ENCODE peak calls at places on chromosome 15, in six cellular contexts. One of them, this sample, is unnamed.

GRCh38 chr15:84749111-84749991 is 959 bp downstream of the ZNF592 start:
- DNase-seq in RWPE1: peak
- DNase-seq in astrocyte: peak
- DNase-seq in A549: peak
- DNase-seq in right atrium auricular region: no peak
- DNase-seq in endodermal cell: peak
- DNase-seq in this sample: no peak

GRCh38 chr15:72037321-72037720 is 80.6 kb downstream of the MYO9A start:
- DNase-seq in RWPE1: no peak
- DNase-seq in astrocyte: peak
- DNase-seq in A549: no peak
- DNase-seq in right atrium auricular region: no peak
- DNase-seq in endodermal cell: no peak
- DNase-seq in this sample: peak

GRCh38 chr15:70518201-70519003 is 245.0 kb downstream of the UACA start:
- DNase-seq in RWPE1: no peak
- DNase-seq in astrocyte: no peak
- DNase-seq in A549: no peak
- DNase-seq in right atrium auricular region: no peak
- DNase-seq in endodermal cell: no peak
- DNase-seq in this sample: no peak

GRCh38 chr15:43932907-43933306 is 106.1 kb downstream of the WDR76 start:
- DNase-seq in RWPE1: no peak
- DNase-seq in astrocyte: no peak
- DNase-seq in A549: no peak
- DNase-seq in right atrium auricular region: no peak
- DNase-seq in endodermal cell: no peak
- DNase-seq in this sample: no peak

GRCh38 chr15:86076468-86076867 is 3.2 kb upstream of the AGBL1 start:
- DNase-seq in RWPE1: no peak
- DNase-seq in astrocyte: no peak
- DNase-seq in A549: no peak
- DNase-seq in right atrium auricular region: no peak
- DNase-seq in endodermal cell: no peak
- DNase-seq in this sample: no peak

GRCh38 chr15:63052961-63053698 is 10.6 kb downstream of the TPM1 start:
- DNase-seq in RWPE1: no peak
- DNase-seq in astrocyte: no peak
- DNase-seq in A549: peak
- DNase-seq in right atrium auricular region: peak
- DNase-seq in endodermal cell: peak
- DNase-seq in this sample: no peak

GRCh38 chr15:86002444-86002843 is 77.2 kb upstream of the AGBL1 start:
- DNase-seq in RWPE1: no peak
- DNase-seq in astrocyte: peak
- DNase-seq in A549: no peak
- DNase-seq in right atrium auricular region: no peak
- DNase-seq in endodermal cell: no peak
- DNase-seq in this sample: no peak

GRCh38 chr15:73792429-73792828 is 39.3 kb upstream of the INSYN1 start:
- DNase-seq in RWPE1: no peak
- DNase-seq in astrocyte: no peak
- DNase-seq in A549: no peak
- DNase-seq in right atrium auricular region: no peak
- DNase-seq in endodermal cell: no peak
- DNase-seq in this sample: no peak

GRCh38 chr15:75067123-75067854 is 43.9 kb downstream of the PPCDC start:
- DNase-seq in RWPE1: peak
- DNase-seq in astrocyte: peak
- DNase-seq in A549: no peak
- DNase-seq in right atrium auricular region: no peak
- DNase-seq in endodermal cell: no peak
- DNase-seq in this sample: no peak

GRCh38 chr15:77025941-77026411 is 31.1 kb downstream of the PSTPIP1 start:
- DNase-seq in RWPE1: no peak
- DNase-seq in astrocyte: no peak
- DNase-seq in A549: no peak
- DNase-seq in right atrium auricular region: no peak
- DNase-seq in endodermal cell: peak
- DNase-seq in this sample: no peak

GRCh38 chr15:63909819-63910437 is 76.2 kb upstream of the HERC1 start:
- DNase-seq in RWPE1: no peak
- DNase-seq in astrocyte: peak
- DNase-seq in A549: no peak
- DNase-seq in right atrium auricular region: no peak
- DNase-seq in endodermal cell: no peak
- DNase-seq in this sample: no peak

GRCh38 chr15:63971904-63972303 is 74.4 kb downstream of the DAPK2 start:
- DNase-seq in RWPE1: no peak
- DNase-seq in astrocyte: no peak
- DNase-seq in A549: no peak
- DNase-seq in right atrium auricular region: no peak
- DNase-seq in endodermal cell: no peak
- DNase-seq in this sample: no peak

GRCh38 chr15:48191574-48192225 is at the start of gene CTXN2:
- DNase-seq in RWPE1: no peak
- DNase-seq in astrocyte: peak
- DNase-seq in A549: no peak
- DNase-seq in right atrium auricular region: no peak
- DNase-seq in endodermal cell: peak
- DNase-seq in this sample: no peak

GRCh38 chr15:94383706-94384105 is 152.3 kb downstream of the MCTP2 start:
- DNase-seq in RWPE1: peak
- DNase-seq in astrocyte: no peak
- DNase-seq in A549: no peak
- DNase-seq in right atrium auricular region: no peak
- DNase-seq in endodermal cell: no peak
- DNase-seq in this sample: no peak

GRCh38 chr15:42808921-42809320 is 72.0 kb upstream of the CDAN1 start:
- DNase-seq in RWPE1: no peak
- DNase-seq in astrocyte: no peak
- DNase-seq in A549: no peak
- DNase-seq in right atrium auricular region: no peak
- DNase-seq in endodermal cell: no peak
- DNase-seq in this sample: no peak

GRCh38 chr15:81792646-81793045 is 253.2 kb downstream of the MEX3B start:
- DNase-seq in RWPE1: no peak
- DNase-seq in astrocyte: no peak
- DNase-seq in A549: no peak
- DNase-seq in right atrium auricular region: no peak
- DNase-seq in endodermal cell: peak
- DNase-seq in this sample: no peak

GRCh38 chr15:52042051-52042851 is 23.2 kb downstream of the MAPK6 start:
- DNase-seq in RWPE1: no peak
- DNase-seq in astrocyte: no peak
- DNase-seq in A549: no peak
- DNase-seq in right atrium auricular region: no peak
- DNase-seq in endodermal cell: no peak
- DNase-seq in this sample: no peak

GRCh38 chr15:41903782-41904181 is 9.9 kb upstream of the SPTBN5 start:
- DNase-seq in RWPE1: no peak
- DNase-seq in astrocyte: no peak
- DNase-seq in A549: no peak
- DNase-seq in right atrium auricular region: no peak
- DNase-seq in endodermal cell: no peak
- DNase-seq in this sample: no peak

GRCh38 chr15:89197503-89197971 is 23.8 kb downstream of the RLBP1 start:
- DNase-seq in RWPE1: peak
- DNase-seq in astrocyte: no peak
- DNase-seq in A549: no peak
- DNase-seq in right atrium auricular region: no peak
- DNase-seq in endodermal cell: peak
- DNase-seq in this sample: peak

GRCh38 chr15:100958326-100959065 is 39.3 kb downstream of the LRRK1 start:
- DNase-seq in RWPE1: peak
- DNase-seq in astrocyte: peak
- DNase-seq in A549: peak
- DNase-seq in right atrium auricular region: no peak
- DNase-seq in endodermal cell: no peak
- DNase-seq in this sample: no peak

GRCh38 chr15:98568382-98569017 is 79.8 kb upstream of the IGF1R start:
- DNase-seq in RWPE1: no peak
- DNase-seq in astrocyte: no peak
- DNase-seq in A549: peak
- DNase-seq in right atrium auricular region: no peak
- DNase-seq in endodermal cell: no peak
- DNase-seq in this sample: no peak

GRCh38 chr15:51290720-51291119 is 47.7 kb downstream of the CYP19A1 start:
- DNase-seq in RWPE1: no peak
- DNase-seq in astrocyte: no peak
- DNase-seq in A549: no peak
- DNase-seq in right atrium auricular region: no peak
- DNase-seq in endodermal cell: no peak
- DNase-seq in this sample: no peak

GRCh38 chr15:77031376-77032050 is 36.6 kb downstream of the PSTPIP1 start:
- DNase-seq in RWPE1: no peak
- DNase-seq in astrocyte: no peak
- DNase-seq in A549: no peak
- DNase-seq in right atrium auricular region: no peak
- DNase-seq in endodermal cell: peak
- DNase-seq in this sample: no peak

GRCh38 chr15:39529457-39529856 is 51.4 kb upstream of the THBS1 start:
- DNase-seq in RWPE1: no peak
- DNase-seq in astrocyte: no peak
- DNase-seq in A549: no peak
- DNase-seq in right atrium auricular region: no peak
- DNase-seq in endodermal cell: no peak
- DNase-seq in this sample: no peak

GRCh38 chr15:61051570-61052031 is 177.5 kb downstream of the RORA start:
- DNase-seq in RWPE1: peak
- DNase-seq in astrocyte: peak
- DNase-seq in A549: peak
- DNase-seq in right atrium auricular region: no peak
- DNase-seq in endodermal cell: peak
- DNase-seq in this sample: no peak

GRCh38 chr15:67067161-67067853 is 1.9 kb downstream of the SMAD3 start:
- DNase-seq in RWPE1: no peak
- DNase-seq in astrocyte: no peak
- DNase-seq in A549: no peak
- DNase-seq in right atrium auricular region: no peak
- DNase-seq in endodermal cell: peak
- DNase-seq in this sample: no peak

GRCh38 chr15:44537728-44538240 is 837 bp downstream of the EIF3J start:
- DNase-seq in RWPE1: peak
- DNase-seq in astrocyte: peak
- DNase-seq in A549: peak
- DNase-seq in right atrium auricular region: no peak
- DNase-seq in endodermal cell: no peak
- DNase-seq in this sample: no peak

GRCh38 chr15:79090487-79091203 is at the start of gene RASGRF1:
- DNase-seq in RWPE1: no peak
- DNase-seq in astrocyte: no peak
- DNase-seq in A549: peak
- DNase-seq in right atrium auricular region: peak
- DNase-seq in endodermal cell: peak
- DNase-seq in this sample: no peak

GRCh38 chr15:76059320-76060097 is at the start of gene TMEM266:
- DNase-seq in RWPE1: peak
- DNase-seq in astrocyte: peak
- DNase-seq in A549: peak
- DNase-seq in right atrium auricular region: no peak
- DNase-seq in endodermal cell: peak
- DNase-seq in this sample: no peak

GRCh38 chr15:75142499-75142898 is 59.2 kb upstream of the C15orf39 start:
- DNase-seq in RWPE1: no peak
- DNase-seq in astrocyte: no peak
- DNase-seq in A549: no peak
- DNase-seq in right atrium auricular region: no peak
- DNase-seq in endodermal cell: no peak
- DNase-seq in this sample: no peak

GRCh38 chr15:48888209-48888608 is 10.3 kb downstream of the EID1 start:
- DNase-seq in RWPE1: no peak
- DNase-seq in astrocyte: no peak
- DNase-seq in A549: no peak
- DNase-seq in right atrium auricular region: no peak
- DNase-seq in endodermal cell: no peak
- DNase-seq in this sample: no peak

GRCh38 chr15:68204776-68205557 is at the start of gene CALML4:
- DNase-seq in RWPE1: peak
- DNase-seq in astrocyte: peak
- DNase-seq in A549: peak
- DNase-seq in right atrium auricular region: peak
- DNase-seq in endodermal cell: no peak
- DNase-seq in this sample: no peak
- H3K27ac ChIP-seq in RWPE1: peak
- H3K27ac ChIP-seq in astrocyte: no peak
- H3K27ac ChIP-seq in A549: no peak
- H3K27ac ChIP-seq in right atrium auricular region: peak
- H3K27ac ChIP-seq in endodermal cell: no peak
- H3K27ac ChIP-seq in this sample: no peak

DNA sequence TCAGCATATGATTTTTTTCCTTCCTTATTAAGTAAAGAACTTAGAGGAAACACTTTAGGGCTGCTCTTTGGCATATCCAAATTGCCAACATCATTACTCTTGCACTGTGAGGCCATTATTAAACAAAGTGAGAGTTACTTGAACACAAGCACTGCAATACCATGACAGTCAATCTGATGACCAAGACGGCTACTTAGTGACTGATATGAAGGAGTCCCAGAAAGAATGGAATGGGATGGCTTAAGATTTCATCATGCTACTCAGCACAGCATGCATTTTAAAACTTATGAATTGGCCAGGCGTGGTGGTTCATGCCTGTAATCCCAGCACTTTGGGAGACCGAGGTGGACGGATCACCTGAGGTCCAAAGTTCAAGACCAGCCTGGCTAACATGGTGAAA is 55.2 kb downstream of the FAM98B start:
- DNase-seq in RWPE1: no peak
- DNase-seq in astrocyte: no peak
- DNase-seq in A549: no peak
- DNase-seq in right atrium auricular region: no peak
- DNase-seq in endodermal cell: no peak
- DNase-seq in this sample: no peak
- H3K27ac ChIP-seq in RWPE1: no peak
- H3K27ac ChIP-seq in astrocyte: no peak
- H3K27ac ChIP-seq in A549: no peak
- H3K27ac ChIP-seq in right atrium auricular region: no peak
- H3K27ac ChIP-seq in endodermal cell: no peak
- H3K27ac ChIP-seq in this sample: no peak

GRCh38 chr15:68676926-68677325 is 98.1 kb downstream of the CORO2B start:
- DNase-seq in RWPE1: no peak
- DNase-seq in astrocyte: no peak
- DNase-seq in A549: no peak
- DNase-seq in right atrium auricular region: no peak
- DNase-seq in endodermal cell: peak
- DNase-seq in this sample: no peak
- H3K27ac ChIP-seq in RWPE1: no peak
- H3K27ac ChIP-seq in astrocyte: no peak
- H3K27ac ChIP-seq in A549: no peak
- H3K27ac ChIP-seq in right atrium auricular region: no peak
- H3K27ac ChIP-seq in endodermal cell: no peak
- H3K27ac ChIP-seq in this sample: no peak

GRCh38 chr15:90228960-90229359 is 4.8 kb downstream of the CIB1 start:
- DNase-seq in RWPE1: no peak
- DNase-seq in astrocyte: no peak
- DNase-seq in A549: no peak
- DNase-seq in right atrium auricular region: no peak
- DNase-seq in endodermal cell: no peak
- DNase-seq in this sample: no peak
- H3K27ac ChIP-seq in RWPE1: peak
- H3K27ac ChIP-seq in astrocyte: no peak
- H3K27ac ChIP-seq in A549: no peak
- H3K27ac ChIP-seq in right atrium auricular region: no peak
- H3K27ac ChIP-seq in endodermal cell: no peak
- H3K27ac ChIP-seq in this sample: no peak